ENCODE peak calls at places on chromosomes 6 and 20, in four cellular contexts. L is psoas muscle; K is EL; N is activated T-cell treated with anti-CD3 and anti-CD28 coated beads, Interleukin-2, amount 50 U/mL, for 1 hour. C is an unnamed sample.

GRCh38 chr6:44788387-44788981 is 401.0 kb downstream of the CDC5L start:
- DNase-seq in L (no peak), K (no peak), N (no peak), C (no peak)

GRCh38 chr6:166379800-166380199 is 2.9 kb downstream of the MPC1 start:
- DNase-seq in L (no peak), K (no peak), N (no peak), C (no peak)

GRCh38 chr6:85360794-85361642 is 88.9 kb upstream of the NT5E start:
- DNase-seq in L (no peak), K (peak), N (no peak), C (no peak)

GRCh38 chr20:25361287-25361683 is 29.4 kb downstream of the ABHD12 start:
- DNase-seq in L (no peak), K (peak), N (no peak), C (no peak)

GRCh38 chr20:51661609-51662178 is 106.5 kb downstream of the ATP9A start:
- DNase-seq in L (no peak), K (peak), N (no peak), C (peak)

GRCh38 chr6:143336446-143337152 is 113.9 kb downstream of the ADAT2 start:
- DNase-seq in L (no peak), K (peak), N (no peak), C (no peak)

GRCh38 chr6:105178110-105178509 is 1.7 kb downstream of the POPDC3 start:
- DNase-seq in L (no peak), K (peak), N (no peak), C (no peak)

GRCh38 chr6:81465859-81466258 is 286.6 kb downstream of the TENT5A start:
- DNase-seq in L (no peak), K (peak), N (no peak), C (no peak)

GRCh38 chr20:17611540-17612286 is 41.8 kb downstream of the DSTN start:
- DNase-seq in L (peak), K (peak), N (no peak), C (no peak)

GRCh38 chr6:12483712-12484111 is 193.6 kb downstream of the EDN1 start:
- DNase-seq in L (no peak), K (peak), N (no peak), C (no peak)

GRCh38 chr20:54208492-54209044 is 681 bp downstream of the PFDN4 start:
- DNase-seq in L (no peak), K (peak), N (no peak), C (no peak)

GRCh38 chr6:35191899-35192298 is 21.9 kb upstream of the SCUBE3 start:
- DNase-seq in L (no peak), K (no peak), N (no peak), C (no peak)

GRCh38 chr6:5034328-5034727 is 30.5 kb upstream of the RPP40 start:
- DNase-seq in L (no peak), K (no peak), N (no peak), C (no peak)

GRCh38 chr6:146851837-146852236 is 253.1 kb downstream of the ADGB start:
- DNase-seq in L (no peak), K (peak), N (no peak), C (no peak)

C was measured in activated effector memory CD4-positive, alpha-beta T cell treated with anti-CD3 and anti-CD28 coated beads, Interleukin-2, amount 50 U/mL, for 16 hours.